ENCODE peak calls at places on chromosomes 3 and 15, in five cellular contexts. E, T, B, O and I are unnamed samples.

GRCh38 chr15:78638658-78639314 is 2.2 kb downstream of the CHRNB4 start:
- DNase-seq in E (peak; percentile 60), T (peak; percentile 93), O (peak; percentile 94), B (no peak), I (peak; percentile 74)

GRCh38 chr3:116064646-116065045 is 380.6 kb downstream of the LSAMP start:
- DNase-seq in B (no peak), E (no peak), T (no peak), O (no peak), I (peak; percentile 27)

GRCh38 chr15:34271493-34271892 is 46.7 kb downstream of the EMC4 start:
- DNase-seq in T (no peak), B (no peak), O (no peak), E (no peak), I (peak; percentile 80)

GRCh38 chr3:177419904-177420601 is 222.8 kb upstream of the TBL1XR1 start:
- DNase-seq in T (no peak), E (no peak), B (no peak), O (no peak), I (no peak)

GRCh38 chr3:177464392-177465225 is 267.3 kb upstream of the TBL1XR1 start:
- DNase-seq in O (no peak), E (no peak), B (no peak), T (no peak), I (no peak)

GRCh38 chr3:51777985-51778384 is 1.1 kb downstream of the IQCF6 start:
- DNase-seq in T (no peak), B (no peak), E (no peak), O (no peak), I (peak; percentile 5)

GRCh38 chr3:30193625-30194044 is 412.8 kb upstream of the TGFBR2 start:
- DNase-seq in O (no peak), T (no peak), E (no peak), B (no peak), I (no peak)

GRCh38 chr15:100919481-100920405 is 586 bp downstream of the LRRK1 start:
- DNase-seq in T (peak; percentile 61), E (no peak), B (no peak), O (peak; percentile 41), I (peak; percentile 26)

GRCh38 chr3:46693897-46694235 is 387 bp upstream of the ALS2CL start:
- DNase-seq in E (no peak), T (no peak), O (no peak), B (no peak), I (no peak)

GRCh38 chr3:45985532-45986302 is 9.9 kb downstream of the FYCO1 start:
- DNase-seq in B (no peak), E (no peak), O (no peak), T (no peak), I (no peak)

GRCh38 chr3:39288300-39288808 is 8.5 kb upstream of the CX3CR1 start:
- DNase-seq in T (peak; percentile 95), E (peak; percentile 84), B (peak; percentile 26), O (peak; percentile 93), I (peak; percentile 89)

GRCh38 chr3:148757238-148757930 is 59.7 kb downstream of the AGTR1 start:
- DNase-seq in E (no peak), B (no peak), O (no peak), T (no peak), I (no peak)

GRCh38 chr3:192816274-192816853 is 89.0 kb upstream of the FGF12 start:
- DNase-seq in T (peak; percentile 13), O (peak; percentile 55), B (no peak), E (no peak), I (peak; percentile 86)

GRCh38 chr3:16789344-16790100 is 95.2 kb upstream of the PLCL2 start:
- DNase-seq in E (no peak), B (no peak), T (no peak), O (peak; percentile 49), I (no peak)

GRCh38 chr3:171982829-171983228 is 56.5 kb upstream of the FNDC3B start:
- DNase-seq in B (no peak), T (no peak), O (no peak), E (no peak), I (peak; percentile 66)

GRCh38 chr3:126562737-126563276 is 4.1 kb upstream of the C3orf22 start:
- DNase-seq in B (no peak), T (no peak), E (no peak), O (no peak), I (no peak)

GRCh38 chr3:75180945-75181298 is 483.2 kb upstream of the FRG2C start:
- DNase-seq in B (no peak), O (no peak), T (no peak), E (no peak), I (no peak)

GRCh38 chr3:129688310-129688895 is 81.9 kb upstream of the PLXND1 start:
- DNase-seq in E (peak; percentile 28), O (peak; percentile 96), B (no peak), T (no peak), I (no peak)

GRCh38 chr3:190706582-190706981 is 155.9 kb downstream of the GMNC start:
- DNase-seq in B (no peak), T (no peak), O (no peak), E (no peak), I (no peak)

GRCh38 chr3:98513136-98513535 is 9.6 kb downstream of the CLDND1 start:
- DNase-seq in O (no peak), T (no peak), E (no peak), B (no peak), I (peak; percentile 89)

GRCh38 chr3:21170964-21171363 is 580.0 kb downstream of the ZNF385D start:
- DNase-seq in B (no peak), O (peak; percentile 64), T (no peak), E (no peak), I (peak; percentile 36)

GRCh38 chr3:171328419-171329082 is 131.7 kb downstream of the TNIK start:
- DNase-seq in B (no peak), T (no peak), E (peak; percentile 69), O (peak; percentile 26), I (peak; percentile 48)

GRCh38 chr3:57164606-57165573 is at the start of gene IL17RD:
- DNase-seq in E (peak; percentile 81), T (peak; percentile 43), O (peak; percentile 96), B (no peak), I (peak; percentile 82)

GRCh38 chr3:127395663-127396320 is 107.9 kb upstream of the PRR20G start:
- DNase-seq in B (no peak), E (no peak), O (no peak), T (no peak), I (no peak)

GRCh38 chr3:133401374-133402135 is 1.7 kb downstream of the BFSP2 start:
- DNase-seq in B (no peak), E (no peak), T (no peak), O (no peak), I (no peak)

GRCh38 chr3:29186131-29186599 is 94.7 kb upstream of the RBMS3 start:
- DNase-seq in T (no peak), E (no peak), O (no peak), B (no peak), I (peak; percentile 97)

GRCh38 chr3:149576071-149576564 is 81.7 kb downstream of the WWTR1 start:
- DNase-seq in T (peak; percentile 62), O (peak; percentile 50), B (no peak), E (peak; percentile 27), I (peak; percentile 98)

GRCh38 chr3:194300392-194300758 is 50.8 kb downstream of the CPN2 start:
- DNase-seq in O (peak; percentile 85), T (no peak), B (no peak), E (peak; percentile 49), I (no peak)

GRCh38 chr15:33310481-33311311 is at the start of gene RYR3:
- DNase-seq in B (no peak), T (no peak), O (peak; percentile 84), E (no peak), I (no peak)

GRCh38 chr15:80693682-80694623 is 1.2 kb upstream of the ABHD17C start:
- DNase-seq in E (no peak), T (peak; percentile 32), B (no peak), O (no peak), I (peak; percentile 34)

GRCh38 chr15:92510163-92510882 is 116.6 kb downstream of the ST8SIA2 start:
- DNase-seq in B (no peak), T (no peak), O (peak; percentile 81), E (no peak), I (peak; percentile 5)

GRCh38 chr3:55206000-55206399 is 278.1 kb upstream of the LRTM1 start:
- DNase-seq in O (no peak), B (no peak), E (no peak), T (no peak), I (no peak)

GRCh38 chr3:792651-793050 is 300.2 kb upstream of the CNTN6 start:
- DNase-seq in T (no peak), E (no peak), O (no peak), B (no peak), I (no peak)

GRCh38 chr15:43361313-43361903 is 9.4 kb downstream of the ZSCAN29 start:
- DNase-seq in O (no peak), T (no peak), E (no peak), B (no peak), I (no peak)

GRCh38 chr15:43360821-43361220 is 10.0 kb downstream of the ZSCAN29 start:
- DNase-seq in E (no peak), O (no peak), B (no peak), T (no peak), I (no peak)
- H3K9me3 ChIP-seq in E (peaks cover 16% of the 10 kb centered on the region), O (peaks cover 26% of the 10 kb centered on the region), B (peaks cover 6% of the 10 kb centered on the region), T (peaks cover 70% of the 10 kb centered on the region), I (peaks cover 21% of the 10 kb centered on the region)

DNA sequence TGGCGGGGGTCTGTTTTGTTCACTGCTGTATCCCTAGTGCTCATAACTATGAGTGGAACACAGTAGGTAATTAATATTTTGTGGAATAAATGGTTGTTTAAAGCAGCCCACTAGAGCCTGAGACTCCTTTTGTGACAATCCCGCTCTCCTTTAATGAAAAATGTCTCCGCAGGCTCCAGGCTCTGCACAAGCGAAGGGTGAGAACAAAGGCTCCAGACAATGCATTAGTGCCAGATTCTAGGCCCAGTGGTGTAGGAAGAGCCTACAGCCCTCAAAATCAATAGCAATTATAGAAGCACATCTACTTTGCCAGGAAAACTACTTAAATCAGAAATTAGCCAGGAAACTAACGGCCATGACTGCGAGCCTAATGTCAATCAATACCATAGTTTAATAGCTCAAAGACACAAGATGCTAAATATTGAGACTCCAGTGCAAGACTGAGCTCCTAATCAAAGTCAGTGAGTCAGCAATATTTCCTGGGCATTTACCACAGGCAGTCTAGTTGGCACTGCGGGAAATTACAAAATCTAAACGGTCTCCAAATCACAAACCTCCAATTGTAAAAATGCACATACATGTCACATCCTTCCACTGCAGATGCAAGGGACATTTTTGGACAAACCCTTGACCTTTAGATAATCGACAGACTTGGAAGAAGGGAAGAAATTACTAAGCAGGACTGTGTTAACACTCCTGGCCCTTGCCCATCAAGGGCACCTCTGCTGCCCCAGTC is 2.3 kb downstream of the ANXA2 start:
- DNase-seq in T (no peak), B (no peak), E (no peak), O (peak; percentile 63), I (no peak)
- H3K4me1 ChIP-seq in T (peaks cover 58% of the 10 kb centered on the region), B (peaks cover 45% of the 10 kb centered on the region), E (peaks cover 4% of the 10 kb centered on the region), O (peaks cover 21% of the 10 kb centered on the region), I (peaks cover 72% of the 10 kb centered on the region)

GRCh38 chr3:106331636-106332035 is 462.8 kb upstream of the CBLB start:
- DNase-seq in O (no peak), E (no peak), T (no peak), B (no peak), I (no peak)
- H3K9me3 ChIP-seq in O (no peaks in the 10 kb centered on the region), E (no peaks in the 10 kb centered on the region), T (no peaks in the 10 kb centered on the region), B (no peaks in the 10 kb centered on the region), I (no peaks in the 10 kb centered on the region)

GRCh38 chr15:90053685-90054466 is 48.4 kb downstream of the IDH2 start:
- DNase-seq in B (no peak), E (no peak), T (no peak), O (peak; percentile 43), I (no peak)
- H3K4me1 ChIP-seq in B (no peaks in the 10 kb centered on the region), E (peaks cover 6% of the 10 kb centered on the region), T (peaks cover 9% of the 10 kb centered on the region), O (peaks cover 15% of the 10 kb centered on the region), I (no peaks in the 10 kb centered on the region)